ENCODE peak calls at places on chromosomes 6 and 20, in eight cellular contexts. L is A549, J is upper lobe of left lung, Y is K562, S is ovary, E is tibial nerve, U is SK-N-SH, Z is sigmoid colon. T is an unnamed sample.
A peak's percentile ranks its signal among the peaks of the same experiment; 100 is the strongest.

GRCh38 chr20:45704969-45705637 is at the start of gene WFDC10B:
- DNase-seq in Y (no peak), S (no peak), Z (no peak), E (no peak), L (no peak), J (no peak), U (no peak), T (no peak)

GRCh38 chr6:118886641-118887040 is 7.3 kb upstream of the ASF1A start:
- DNase-seq in J (no peak), E (no peak), Y (no peak), U (no peak), L (no peak), S (no peak), Z (no peak), T (no peak)

GRCh38 chr20:38173237-38174156 is 8.4 kb upstream of the TGM2 start:
- DNase-seq in L (peak; percentile 92), Z (peak; percentile 67), U (no peak), S (no peak), E (no peak), J (peak; percentile 38), Y (peak; percentile 68), T (peak; percentile 40)

GRCh38 chr6:127635091-127635490 is 58.1 kb downstream of the C6orf58 start:
- DNase-seq in E (no peak), Y (no peak), J (no peak), L (no peak), U (no peak), S (no peak), Z (no peak), T (no peak)

GRCh38 chr6:5898563-5898962 is 108.2 kb downstream of the NRN1 start:
- DNase-seq in Y (peak; percentile 14), U (peak; percentile 20), Z (no peak), J (no peak), L (no peak), S (no peak), E (no peak), T (no peak)

GRCh38 chr20:23436681-23437080 is 2.8 kb upstream of the CSTL1 start:
- DNase-seq in S (no peak), L (no peak), E (no peak), U (no peak), Z (no peak), J (no peak), Y (no peak), T (no peak)

GRCh38 chr6:12899080-12899815 is 182.7 kb downstream of the PHACTR1 start:
- DNase-seq in Z (no peak), Y (no peak), E (no peak), U (no peak), J (no peak), L (peak; percentile 1), S (no peak), T (no peak)

GRCh38 chr6:156021746-156022396 is 566.2 kb upstream of the NOX3 start:
- DNase-seq in L (no peak), S (no peak), J (no peak), U (no peak), E (no peak), Z (no peak), Y (no peak), T (no peak)

GRCh38 chr6:45816674-45817297 is 198.9 kb downstream of the CLIC5 start:
- DNase-seq in Y (no peak), L (no peak), J (no peak), U (no peak), S (no peak), Z (no peak), E (no peak), T (no peak)

GRCh38 chr6:34953084-34954025 is 64.3 kb downstream of the ANKS1A start:
- DNase-seq in Y (no peak), U (no peak), Z (no peak), E (no peak), L (peak; percentile 79), J (peak; percentile 23), S (no peak), T (no peak)

GRCh38 chr20:19936801-19937583 is 80.2 kb upstream of the NAA20 start:
- DNase-seq in J (peak; percentile 38), Z (no peak), Y (no peak), L (no peak), E (no peak), S (no peak), U (no peak), T (no peak)

GRCh38 chr6:168005796-168006195 is 8.3 kb downstream of the KIF25 start:
- DNase-seq in Y (no peak), J (no peak), U (no peak), L (no peak), E (no peak), Z (no peak), S (no peak), T (no peak)

GRCh38 chr20:13995841-13996240 is 525 bp downstream of the MACROD2 start:
- DNase-seq in J (peak; percentile 44), Y (no peak), E (no peak), Z (peak; percentile 71), L (peak; percentile 51), S (peak; percentile 54), U (peak; percentile 79), T (peak; percentile 70)

GRCh38 chr6:107361568-107362270 is 97.6 kb downstream of the PDSS2 start:
- DNase-seq in L (no peak), S (no peak), U (no peak), J (no peak), Z (no peak), Y (no peak), E (no peak), T (no peak)

GRCh38 chr6:496649-497048 is 105.1 kb downstream of the IRF4 start:
- DNase-seq in J (no peak), L (no peak), S (no peak), Y (no peak), U (no peak), E (no peak), Z (no peak), T (no peak)

GRCh38 chr6:53809691-53810090 is 14.9 kb downstream of the LRRC1 start:
- DNase-seq in E (no peak), L (no peak), U (no peak), J (no peak), S (no peak), Y (no peak), Z (no peak), T (no peak)

GRCh38 chr6:53357576-53358343 is 9.0 kb upstream of the ELOVL5 start:
- DNase-seq in U (no peak), Z (no peak), J (no peak), E (no peak), S (no peak), Y (no peak), L (no peak), T (no peak)

GRCh38 chr6:47700051-47700450 is 1.7 kb downstream of the ADGRF4 start:
- DNase-seq in U (no peak), Y (no peak), S (no peak), E (no peak), Z (no peak), L (peak; percentile 30), J (no peak), T (no peak)

GRCh38 chr20:46312945-46313861 is 4.9 kb upstream of the CDH22 start:
- DNase-seq in J (no peak), E (no peak), L (no peak), S (no peak), Z (no peak), Y (no peak), U (no peak), T (no peak)

GRCh38 chr6:142756215-142756630 is 188.8 kb downstream of the HIVEP2 start:
- DNase-seq in S (no peak), Z (no peak), J (no peak), E (no peak), U (no peak), L (peak; percentile 38), Y (no peak), T (no peak)

GRCh38 chr6:66149132-66149531 is 442.1 kb upstream of the EYS start:
- DNase-seq in U (no peak), Y (no peak), S (no peak), Z (no peak), J (no peak), E (no peak), L (no peak), T (no peak)

GRCh38 chr6:34981951-34982350 is 92.9 kb downstream of the ANKS1A start:
- DNase-seq in E (no peak), Y (no peak), U (no peak), J (no peak), S (no peak), Z (no peak), L (peak; percentile 5), T (no peak)

GRCh38 chr20:9407805-9408421 is 106.5 kb upstream of the LAMP5 start:
- DNase-seq in Z (no peak), Y (peak; percentile 51), S (peak; percentile 26), E (peak; percentile 60), L (peak; percentile 77), J (peak; percentile 55), U (peak; percentile 57), T (peak; percentile 69)

GRCh38 chr6:4441981-4442434 is 306.6 kb upstream of the ECI2 start:
- DNase-seq in J (no peak), Z (no peak), Y (no peak), U (no peak), L (peak; percentile 66), E (no peak), S (no peak), T (no peak)

GRCh38 chr6:143187173-143187908 is 126.7 kb downstream of the AIG1 start:
- DNase-seq in L (no peak), U (no peak), E (no peak), S (peak; percentile 40), Y (no peak), J (no peak), Z (no peak), T (no peak)

DNA sequence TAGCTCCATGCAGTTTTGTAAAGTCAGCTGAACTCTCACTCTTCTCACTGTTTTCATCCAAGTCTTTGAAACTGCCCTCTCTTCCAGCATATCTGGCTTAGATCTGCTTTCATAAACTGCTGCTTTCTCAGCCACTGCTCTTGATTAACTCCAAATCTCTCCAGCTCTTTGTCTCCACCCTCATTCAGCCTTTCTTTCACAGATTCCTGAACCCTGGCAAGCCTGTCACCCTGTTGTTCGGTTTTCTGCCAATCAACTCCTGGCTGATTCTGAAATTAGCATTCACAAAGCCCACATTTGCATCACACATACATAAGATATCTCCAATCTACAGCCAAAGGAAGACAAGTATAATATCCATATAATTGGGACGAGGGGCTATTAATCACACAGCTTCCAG is 301.0 kb upstream of the RNF217 start:
- DNase-seq in S (no peak), E (no peak), U (no peak), J (no peak), Z (no peak), L (no peak), Y (no peak), T (no peak)
- TF ChIP-seq EP300 in S (no peak), E (no peak), U (no peak), J (no peak), Z (no peak), L (no peak), Y (no peak), T (no peak)

GRCh38 chr6:8181162-8181909 is 79.0 kb upstream of the EEF1E1 start:
- DNase-seq in U (no peak), Z (no peak), Y (no peak), E (no peak), S (no peak), L (no peak), J (no peak), T (no peak)
- H3K27ac ChIP-seq in U (peak overlapping the region; percentile 48), Z (no peak overlapping the region), Y (no peak overlapping the region), E (no peak overlapping the region), S (no peak overlapping the region), L (no peak overlapping the region), J (peak overlapping the region; percentile 24), T (no peak overlapping the region)

GRCh38 chr6:112180095-112180820 is 74.1 kb downstream of the LAMA4 start:
- DNase-seq in E (no peak), L (peak; percentile 81), Y (peak; percentile 39), Z (peak; percentile 66), J (no peak), S (peak; percentile 42), U (peak; percentile 56), T (no peak)
- TF ChIP-seq EP300 in E (no peak), L (no peak), Y (no peak), Z (no peak), J (no peak), S (no peak), U (no peak), T (no peak)

GRCh38 chr6:110635096-110635495 is 158.7 kb upstream of the SLC22A16 start:
- DNase-seq in L (no peak), J (no peak), S (no peak), Y (no peak), U (no peak), E (no peak), Z (no peak), T (no peak)
- H3K27ac ChIP-seq in L (no peak overlapping the region), J (no peak overlapping the region), S (no peak overlapping the region), Y (no peak overlapping the region), U (no peak overlapping the region), E (no peak overlapping the region), Z (no peak overlapping the region), T (no peak overlapping the region)